ENCODE peak calls at places on chromosomes 3 and 15, in eight cellular contexts. One of them, this sample, is unnamed.

GRCh38 chr3:141392018-141392370 is 23.7 kb downstream of the ZBTB38 start:
- DNase-seq in Peyer's patch: no peak
- DNase-seq in fibroblast of lung: no peak
- DNase-seq in mucosa of descending colon: no peak
- DNase-seq in breast epithelium: no peak
- DNase-seq in spleen: no peak
- DNase-seq in stomach: no peak
- DNase-seq in A549: no peak
- DNase-seq in this sample: no peak

GRCh38 chr3:158368271-158368670 is 202.7 kb upstream of the MLF1 start:
- DNase-seq in Peyer's patch: no peak
- DNase-seq in fibroblast of lung: no peak
- DNase-seq in mucosa of descending colon: no peak
- DNase-seq in breast epithelium: no peak
- DNase-seq in spleen: no peak
- DNase-seq in stomach: no peak
- DNase-seq in A549: no peak
- DNase-seq in this sample: no peak

GRCh38 chr15:50911641-50912040 is 3.2 kb downstream of the AP4E1 start:
- DNase-seq in Peyer's patch: no peak
- DNase-seq in fibroblast of lung: no peak
- DNase-seq in mucosa of descending colon: no peak
- DNase-seq in breast epithelium: no peak
- DNase-seq in spleen: no peak
- DNase-seq in stomach: no peak
- DNase-seq in A549: no peak
- DNase-seq in this sample: no peak

GRCh38 chr3:190864002-190864401 is 1.5 kb upstream of the GMNC start:
- DNase-seq in Peyer's patch: no peak
- DNase-seq in fibroblast of lung: no peak
- DNase-seq in mucosa of descending colon: no peak
- DNase-seq in breast epithelium: no peak
- DNase-seq in spleen: no peak
- DNase-seq in stomach: no peak
- DNase-seq in A549: no peak
- DNase-seq in this sample: no peak

GRCh38 chr3:13282528-13282985 is 137.6 kb downstream of the NUP210 start:
- DNase-seq in Peyer's patch: peak
- DNase-seq in fibroblast of lung: no peak
- DNase-seq in mucosa of descending colon: no peak
- DNase-seq in breast epithelium: no peak
- DNase-seq in spleen: peak
- DNase-seq in stomach: no peak
- DNase-seq in A549: peak
- DNase-seq in this sample: no peak

GRCh38 chr15:83396071-83396470 is 51.1 kb upstream of the SH3GL3 start:
- DNase-seq in Peyer's patch: no peak
- DNase-seq in fibroblast of lung: peak
- DNase-seq in mucosa of descending colon: no peak
- DNase-seq in breast epithelium: no peak
- DNase-seq in spleen: no peak
- DNase-seq in stomach: no peak
- DNase-seq in A549: no peak
- DNase-seq in this sample: no peak

GRCh38 chr3:169769287-169770181 is at the start of gene ACTRT3:
- DNase-seq in Peyer's patch: peak
- DNase-seq in fibroblast of lung: peak
- DNase-seq in mucosa of descending colon: peak
- DNase-seq in breast epithelium: peak
- DNase-seq in spleen: peak
- DNase-seq in stomach: peak
- DNase-seq in A549: peak
- DNase-seq in this sample: no peak

GRCh38 chr3:164458986-164459385 is 619.3 kb downstream of the SI start:
- DNase-seq in Peyer's patch: no peak
- DNase-seq in fibroblast of lung: peak
- DNase-seq in mucosa of descending colon: no peak
- DNase-seq in breast epithelium: no peak
- DNase-seq in spleen: no peak
- DNase-seq in stomach: no peak
- DNase-seq in A549: no peak
- DNase-seq in this sample: no peak

GRCh38 chr3:124886168-124887051 is 755 bp downstream of the ITGB5 start:
- DNase-seq in Peyer's patch: peak
- DNase-seq in fibroblast of lung: peak
- DNase-seq in mucosa of descending colon: peak
- DNase-seq in breast epithelium: no peak
- DNase-seq in spleen: peak
- DNase-seq in stomach: peak
- DNase-seq in A549: peak
- DNase-seq in this sample: no peak

GRCh38 chr3:123424999-123425386 is 23.9 kb downstream of the ADCY5 start:
- DNase-seq in Peyer's patch: no peak
- DNase-seq in fibroblast of lung: no peak
- DNase-seq in mucosa of descending colon: no peak
- DNase-seq in breast epithelium: no peak
- DNase-seq in spleen: no peak
- DNase-seq in stomach: no peak
- DNase-seq in A549: no peak
- DNase-seq in this sample: no peak

GRCh38 chr15:65394936-65395335 is 17.1 kb upstream of the IGDCC3 start:
- DNase-seq in Peyer's patch: no peak
- DNase-seq in fibroblast of lung: no peak
- DNase-seq in mucosa of descending colon: no peak
- DNase-seq in breast epithelium: no peak
- DNase-seq in spleen: no peak
- DNase-seq in stomach: no peak
- DNase-seq in A549: no peak
- DNase-seq in this sample: no peak

GRCh38 chr3:50336452-50337174 is 4.0 kb downstream of the RASSF1 start:
- DNase-seq in Peyer's patch: no peak
- DNase-seq in fibroblast of lung: peak
- DNase-seq in mucosa of descending colon: no peak
- DNase-seq in breast epithelium: no peak
- DNase-seq in spleen: no peak
- DNase-seq in stomach: peak
- DNase-seq in A549: no peak
- DNase-seq in this sample: no peak

DNA sequence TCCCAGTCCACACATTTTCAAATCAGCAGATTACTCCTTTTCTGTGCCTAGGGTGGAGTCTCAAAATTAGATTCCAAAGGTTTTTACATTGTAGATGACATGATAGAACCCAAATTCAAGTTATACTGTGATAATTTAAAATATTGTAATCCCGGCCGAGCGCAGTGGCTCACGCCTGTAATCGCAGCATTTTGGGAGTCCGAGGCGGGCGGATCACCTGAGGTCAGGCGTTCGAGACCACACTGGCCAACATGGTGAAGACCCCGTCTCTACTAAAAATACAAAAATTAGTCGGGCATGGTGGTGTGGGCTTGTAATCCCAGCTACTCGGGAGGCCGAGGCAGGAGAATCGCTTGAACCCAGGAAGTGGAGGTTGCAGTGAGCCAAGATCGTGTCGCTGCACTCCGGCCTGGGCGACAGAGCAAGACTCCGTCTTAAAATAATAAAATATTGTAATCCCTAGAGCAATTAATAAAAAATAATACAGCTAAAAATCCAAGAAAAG is 1.2 kb upstream of the CYFIP1 start:
- DNase-seq in Peyer's patch: no peak
- DNase-seq in fibroblast of lung: no peak
- DNase-seq in mucosa of descending colon: no peak
- DNase-seq in breast epithelium: no peak
- DNase-seq in spleen: peak
- DNase-seq in stomach: no peak
- DNase-seq in A549: no peak
- DNase-seq in this sample: no peak
- H3K4me3 ChIP-seq in Peyer's patch: peak
- H3K4me3 ChIP-seq in fibroblast of lung: peak
- H3K4me3 ChIP-seq in mucosa of descending colon: no peak
- H3K4me3 ChIP-seq in breast epithelium: peak
- H3K4me3 ChIP-seq in spleen: no peak
- H3K4me3 ChIP-seq in stomach: peak
- H3K4me3 ChIP-seq in A549: peak
- H3K4me3 ChIP-seq in this sample: peak

DNA sequence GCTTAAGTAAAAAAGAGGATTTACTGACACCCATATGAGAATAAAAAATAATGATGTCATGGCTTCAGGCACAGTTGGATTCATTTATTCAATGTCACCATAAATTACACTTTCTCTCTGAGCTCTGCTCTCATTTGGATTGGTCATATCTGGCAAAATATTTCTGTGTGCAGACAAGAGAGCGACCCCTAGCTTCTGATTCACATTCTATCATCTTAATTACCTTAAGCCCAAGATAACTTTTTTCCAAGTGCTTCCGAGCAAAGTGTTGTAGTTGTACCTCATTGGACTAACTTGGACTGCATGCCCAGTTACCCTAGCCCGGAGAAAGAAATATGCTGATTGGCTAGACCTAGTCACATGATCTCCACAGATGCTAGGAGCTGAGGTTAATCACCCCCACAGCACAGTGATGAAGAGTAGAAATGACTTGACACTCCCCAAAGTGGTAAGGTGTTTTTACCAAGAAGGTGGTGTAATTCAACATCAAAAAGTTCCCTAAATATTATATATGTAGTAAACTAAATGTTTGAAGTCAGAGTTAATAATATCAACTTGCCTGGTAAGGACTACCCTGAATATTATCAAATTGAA is 552.2 kb upstream of the SUCLG2 start:
- DNase-seq in Peyer's patch: no peak
- DNase-seq in fibroblast of lung: no peak
- DNase-seq in mucosa of descending colon: no peak
- DNase-seq in breast epithelium: no peak
- DNase-seq in spleen: no peak
- DNase-seq in stomach: no peak
- DNase-seq in A549: peak
- DNase-seq in this sample: no peak
- TF ChIP-seq CTCF in Peyer's patch: no peak
- TF ChIP-seq CTCF in fibroblast of lung: no peak
- TF ChIP-seq CTCF in mucosa of descending colon: no peak
- TF ChIP-seq CTCF in breast epithelium: no peak
- TF ChIP-seq CTCF in spleen: no peak
- TF ChIP-seq CTCF in stomach: no peak
- TF ChIP-seq CTCF in A549: no peak
- TF ChIP-seq CTCF in this sample: no peak

DNA sequence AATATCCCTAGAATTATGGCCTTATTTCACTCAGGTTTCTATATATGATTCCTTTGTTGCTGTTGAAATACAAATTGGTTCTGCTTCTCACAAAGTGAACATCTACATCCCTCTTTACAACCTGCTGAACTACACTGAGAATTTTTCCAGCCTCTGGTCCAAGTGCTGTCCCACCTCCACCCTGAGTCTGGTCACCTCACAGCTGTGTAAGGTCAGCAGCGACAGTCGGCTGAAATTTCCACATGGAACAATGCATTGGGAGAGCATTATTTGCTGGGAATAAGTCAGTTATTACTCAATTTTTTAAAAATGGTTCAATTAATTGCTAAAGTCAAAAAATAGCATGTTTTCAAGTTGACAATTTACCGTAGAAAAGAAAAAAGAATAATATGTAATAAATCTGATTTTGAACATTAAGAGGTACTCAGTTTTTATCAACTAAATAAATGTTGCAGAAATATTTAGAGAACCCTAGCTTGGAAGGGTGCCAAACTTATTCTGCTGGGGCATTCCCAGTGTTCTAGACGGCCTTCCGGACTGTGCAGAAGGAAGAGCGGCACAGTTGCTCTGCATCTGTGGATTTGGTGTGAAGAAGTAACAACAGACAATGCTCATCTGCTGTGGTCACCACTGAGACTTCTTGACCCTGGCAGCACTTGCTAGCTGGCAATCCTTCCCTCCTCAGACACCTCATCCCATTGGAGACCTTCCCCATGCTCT is 1.8 kb downstream of the HCLS1 start:
- DNase-seq in Peyer's patch: no peak
- DNase-seq in fibroblast of lung: no peak
- DNase-seq in mucosa of descending colon: no peak
- DNase-seq in breast epithelium: no peak
- DNase-seq in spleen: no peak
- DNase-seq in stomach: no peak
- DNase-seq in A549: no peak
- DNase-seq in this sample: no peak
- H3K4me3 ChIP-seq in Peyer's patch: peak
- H3K4me3 ChIP-seq in fibroblast of lung: no peak
- H3K4me3 ChIP-seq in mucosa of descending colon: no peak
- H3K4me3 ChIP-seq in breast epithelium: no peak
- H3K4me3 ChIP-seq in spleen: peak
- H3K4me3 ChIP-seq in stomach: no peak
- H3K4me3 ChIP-seq in A549: no peak
- H3K4me3 ChIP-seq in this sample: no peak

GRCh38 chr15:101132390-101133180 is 119.3 kb downstream of the CHSY1 start:
- DNase-seq in Peyer's patch: no peak
- DNase-seq in fibroblast of lung: no peak
- DNase-seq in mucosa of descending colon: peak
- DNase-seq in breast epithelium: no peak
- DNase-seq in spleen: peak
- DNase-seq in stomach: no peak
- DNase-seq in A549: no peak
- DNase-seq in this sample: no peak

GRCh38 chr15:101133181-101133460 is 118.7 kb downstream of the CHSY1 start:
- DNase-seq in Peyer's patch: no peak
- DNase-seq in fibroblast of lung: no peak
- DNase-seq in mucosa of descending colon: peak
- DNase-seq in breast epithelium: no peak
- DNase-seq in spleen: peak
- DNase-seq in stomach: no peak
- DNase-seq in A549: no peak
- DNase-seq in this sample: no peak

GRCh38 chr15:101134780-101135179 is 117.1 kb downstream of the CHSY1 start:
- DNase-seq in Peyer's patch: no peak
- DNase-seq in fibroblast of lung: no peak
- DNase-seq in mucosa of descending colon: no peak
- DNase-seq in breast epithelium: no peak
- DNase-seq in spleen: no peak
- DNase-seq in stomach: no peak
- DNase-seq in A549: no peak
- DNase-seq in this sample: no peak

GRCh38 chr15:101135532-101136166 is 116.2 kb downstream of the CHSY1 start:
- DNase-seq in Peyer's patch: no peak
- DNase-seq in fibroblast of lung: no peak
- DNase-seq in mucosa of descending colon: peak
- DNase-seq in breast epithelium: no peak
- DNase-seq in spleen: peak
- DNase-seq in stomach: no peak
- DNase-seq in A549: no peak
- DNase-seq in this sample: no peak

DNA sequence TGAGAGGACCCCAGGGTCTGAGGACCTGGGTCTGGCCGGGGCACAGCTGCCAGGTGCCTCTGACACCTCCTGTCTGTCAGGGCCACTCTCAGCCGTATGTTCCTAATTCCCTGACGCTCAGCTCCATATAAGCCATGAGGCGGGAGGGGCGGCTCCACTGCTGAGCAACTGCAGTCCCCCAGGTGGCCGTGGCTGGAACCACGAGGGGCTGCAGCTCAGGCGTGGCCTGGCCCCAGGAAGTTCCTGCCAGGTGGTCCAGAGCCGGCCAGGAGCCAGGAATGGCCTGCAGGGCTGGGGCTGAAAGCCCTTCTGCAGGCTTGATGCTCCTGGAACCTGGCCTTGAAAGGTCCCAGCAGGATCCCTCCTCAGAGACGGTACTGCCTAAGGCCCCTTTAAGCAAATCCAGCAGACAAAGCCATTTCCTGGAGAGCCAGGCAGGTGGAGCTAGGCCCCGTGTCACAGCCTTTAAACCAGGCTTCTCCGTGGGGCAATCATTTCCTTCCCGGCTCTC is 118.0 kb downstream of the CHSY1 start:
- DNase-seq in Peyer's patch: no peak
- DNase-seq in fibroblast of lung: no peak
- DNase-seq in mucosa of descending colon: peak
- DNase-seq in breast epithelium: no peak
- DNase-seq in spleen: peak
- DNase-seq in stomach: no peak
- DNase-seq in A549: no peak
- DNase-seq in this sample: no peak
- TF ChIP-seq CTCF in Peyer's patch: no peak
- TF ChIP-seq CTCF in fibroblast of lung: no peak
- TF ChIP-seq CTCF in mucosa of descending colon: no peak
- TF ChIP-seq CTCF in breast epithelium: no peak
- TF ChIP-seq CTCF in spleen: no peak
- TF ChIP-seq CTCF in stomach: no peak
- TF ChIP-seq CTCF in A549: no peak
- TF ChIP-seq CTCF in this sample: no peak

This sample was measured in AG04449.